ENCODE peak calls at places on chromosomes 2 and 18, in eight cellular contexts. O, J, D, N, X, C, H and E are unnamed samples.
A peak's percentile ranks its signal among the peaks of the same experiment; 100 is the strongest.

GRCh38 chr2:63735931-63736820 is 105.5 kb upstream of the UGP2 start:
- DNase-seq in X (no peak), H (no peak), N (peak; percentile 49), D (no peak), C (no peak), O (no peak), J (no peak), E (no peak)

GRCh38 chr2:119691651-119692245 is 12.7 kb downstream of the TMEM177 start:
- DNase-seq in J (no peak), O (no peak), X (no peak), D (no peak), H (no peak), C (no peak), N (no peak), E (no peak)

GRCh38 chr2:138474093-138474834 is 27.3 kb upstream of the SPOPL start:
- DNase-seq in D (no peak), X (no peak), J (no peak), C (no peak), N (no peak), H (no peak), O (no peak), E (no peak)

GRCh38 chr2:28617502-28618184 is 121.8 kb downstream of the PLB1 start:
- DNase-seq in C (no peak), N (no peak), H (no peak), J (no peak), D (no peak), X (no peak), O (no peak), E (no peak)

GRCh38 chr2:237060518-237061312 is 25.0 kb upstream of the COPS8 start:
- DNase-seq in N (peak; percentile 67), O (no peak), J (peak; percentile 61), X (no peak), H (peak; percentile 82), D (peak; percentile 57), C (peak; percentile 77), E (peak; percentile 30)

GRCh38 chr2:216366777-216367465 is 5.4 kb downstream of the MARCHF4 start:
- DNase-seq in O (no peak), D (no peak), N (no peak), X (no peak), J (no peak), H (no peak), C (no peak), E (no peak)

GRCh38 chr2:239162141-239162821 is 238.5 kb downstream of the HDAC4 start:
- DNase-seq in J (no peak), N (no peak), H (no peak), O (no peak), C (no peak), D (no peak), X (no peak), E (no peak)

GRCh38 chr2:240957656-240958365 is 40.6 kb upstream of the SNED1 start:
- DNase-seq in J (no peak), C (peak; percentile 78), D (no peak), O (no peak), H (no peak), X (peak; percentile 19), N (no peak), E (no peak)

GRCh38 chr2:205197468-205198129 is 484.7 kb upstream of the NRP2 start:
- DNase-seq in H (no peak), D (no peak), N (no peak), C (no peak), J (no peak), O (peak; percentile 3), X (no peak), E (no peak)

GRCh38 chr2:45166229-45166890 is 157.1 kb upstream of the SIX2 start:
- DNase-seq in H (peak; percentile 48), C (no peak), J (no peak), N (no peak), D (no peak), O (no peak), X (no peak), E (no peak)

GRCh38 chr2:223652122-223652521 is 50.0 kb upstream of the SCG2 start:
- DNase-seq in O (no peak), H (no peak), N (no peak), C (no peak), X (no peak), D (no peak), J (no peak), E (no peak)

GRCh38 chr2:94923196-94923595 is 52.0 kb downstream of the TEKT4 start:
- DNase-seq in C (no peak), J (no peak), H (no peak), O (no peak), D (no peak), N (no peak), X (no peak), E (no peak)

GRCh38 chr2:241943961-241944575 is 74.5 kb downstream of the RTP5 start:
- DNase-seq in D (no peak), H (no peak), X (no peak), J (no peak), C (no peak), N (no peak), O (no peak), E (no peak)

GRCh38 chr18:40531061-40531460 is 1424.0 kb upstream of the PIK3C3 start:
- DNase-seq in D (no peak), O (no peak), J (no peak), H (no peak), N (no peak), X (no peak), C (no peak), E (no peak)

GRCh38 chr2:188623995-188624643 is 332.4 kb downstream of the GULP1 start:
- DNase-seq in D (peak; percentile 60), H (no peak), N (no peak), C (no peak), X (no peak), O (no peak), J (peak; percentile 19), E (no peak)

GRCh38 chr2:80852079-80852807 is 547.7 kb upstream of the LRRTM1 start:
- DNase-seq in D (no peak), J (no peak), X (no peak), O (no peak), N (no peak), C (peak; percentile 4), H (no peak), E (no peak)

GRCh38 chr18:26134110-26134509 is 441 bp downstream of the PSMA8 start:
- DNase-seq in X (no peak), J (no peak), H (no peak), O (no peak), C (no peak), N (no peak), D (no peak), E (no peak)

GRCh38 chr2:207530160-207531023 is 630 bp downstream of the CREB1 start:
- DNase-seq in C (peak; percentile 78), D (no peak), O (peak; percentile 35), H (peak; percentile 86), X (peak; percentile 42), N (no peak), J (peak; percentile 49), E (no peak)

GRCh38 chr2:96839288-96839874 is 4.4 kb downstream of the ANKRD23 start:
- DNase-seq in C (peak; percentile 67), X (no peak), H (no peak), O (peak; percentile 56), N (no peak), D (no peak), J (no peak), E (no peak)

GRCh38 chr2:163692081-163692480 is 43.7 kb downstream of the FIGN start:
- DNase-seq in O (no peak), N (no peak), C (no peak), D (no peak), J (no peak), X (no peak), H (no peak), E (no peak)

GRCh38 chr18:37538526-37539205 is 26.9 kb downstream of the CELF4 start:
- DNase-seq in H (no peak), O (no peak), X (no peak), J (no peak), N (no peak), C (peak; percentile 77), D (no peak), E (no peak)

GRCh38 chr2:98191880-98192279 is 104.9 kb downstream of the VWA3B start:
- DNase-seq in C (no peak), X (no peak), J (no peak), H (no peak), O (no peak), N (no peak), D (no peak), E (no peak)

GRCh38 chr2:101330253-101330921 is 21.9 kb upstream of the RNF149 start:
- DNase-seq in X (peak; percentile 58), C (peak; percentile 65), H (peak; percentile 52), O (no peak), J (no peak), D (no peak), N (no peak), E (no peak)